ENCODE peak calls at places on chromosomes 3 and 15, in six cellular contexts. O, X, K, C, V and Y are unnamed samples.
A peak's percentile ranks its signal among the peaks of the same experiment; 100 is the strongest.

GRCh38 chr3:36932979-36933378 is 11.9 kb downstream of the TRANK1 start:
- DNase-seq in C (peak; percentile 74), K (no peak), X (no peak), O (peak; percentile 44), V (no peak), Y (peak; percentile 33)

GRCh38 chr3:178518660-178519396 is 17.4 kb upstream of the KCNMB2 start:
- DNase-seq in V (no peak), X (no peak), C (no peak), K (no peak), O (no peak), Y (peak; percentile 83)

GRCh38 chr3:107432013-107432515 is 54.8 kb downstream of the CCDC54 start:
- DNase-seq in V (peak; percentile 38), O (peak; percentile 10), K (no peak), X (no peak), C (peak; percentile 85), Y (no peak)

GRCh38 chr3:48929358-48930035 is 10.9 kb downstream of the ARIH2 start:
- DNase-seq in X (no peak), K (no peak), V (peak; percentile 54), O (peak; percentile 15), C (no peak), Y (no peak)

GRCh38 chr15:23690450-23690852 is 3.3 kb upstream of the NDN start:
- DNase-seq in K (no peak), O (peak; percentile 61), V (no peak), X (peak; percentile 62), C (peak; percentile 35), Y (peak; percentile 61)

GRCh38 chr3:78825858-78826215 is 942.0 kb downstream of the ROBO1 start:
- DNase-seq in O (no peak), K (no peak), C (no peak), V (peak; percentile 53), X (no peak), Y (no peak)

GRCh38 chr3:130604806-130605205 is 87.8 kb downstream of the COL6A6 start:
- DNase-seq in V (no peak), X (no peak), C (no peak), O (no peak), K (no peak), Y (no peak)

GRCh38 chr15:95845862-95846515 is 484.5 kb upstream of the NR2F2 start:
- DNase-seq in O (peak; percentile 81), X (peak; percentile 93), K (no peak), V (no peak), C (no peak), Y (peak; percentile 97)

GRCh38 chr15:58423858-58424608 is 7.8 kb upstream of the LIPC start:
- DNase-seq in V (no peak), X (no peak), K (no peak), O (peak; percentile 42), C (no peak), Y (no peak)

GRCh38 chr3:194205675-194206133 is 69.8 kb downstream of the HES1 start:
- DNase-seq in X (no peak), C (peak; percentile 73), O (no peak), K (no peak), V (no peak), Y (no peak)

GRCh38 chr3:185630182-185630622 is 44.1 kb downstream of the SENP2 start:
- DNase-seq in X (no peak), K (no peak), C (no peak), V (no peak), O (peak; percentile 53), Y (peak; percentile 33)

DNA sequence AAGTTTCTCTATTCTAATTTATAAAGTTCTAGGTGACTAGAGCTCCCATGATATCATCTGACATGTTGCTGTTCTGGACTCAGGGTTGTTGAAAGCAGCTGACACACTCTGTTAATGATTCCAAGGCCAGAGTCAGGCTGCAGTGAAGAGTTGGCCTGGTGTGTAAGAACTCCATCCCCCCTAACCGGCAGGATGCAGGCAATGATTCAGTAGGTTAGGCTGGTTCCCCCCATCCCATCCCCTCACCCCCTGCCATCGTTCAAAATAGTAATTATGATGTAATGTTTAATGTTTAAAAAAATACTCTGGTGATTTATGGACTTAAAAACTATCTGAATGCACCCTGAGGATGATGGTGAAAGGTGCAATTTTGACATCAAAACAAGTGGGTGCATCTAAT is 4.6 kb upstream of the TRIM71 start:
- DNase-seq in O (no peak), C (no peak), X (no peak), K (no peak), V (no peak), Y (no peak)
- H3K23ac ChIP-seq in O (no peak overlapping the region), C (no peak overlapping the region), X (no peak overlapping the region), K (no peak overlapping the region), V (no peak overlapping the region), Y (no peak overlapping the region)

DNA sequence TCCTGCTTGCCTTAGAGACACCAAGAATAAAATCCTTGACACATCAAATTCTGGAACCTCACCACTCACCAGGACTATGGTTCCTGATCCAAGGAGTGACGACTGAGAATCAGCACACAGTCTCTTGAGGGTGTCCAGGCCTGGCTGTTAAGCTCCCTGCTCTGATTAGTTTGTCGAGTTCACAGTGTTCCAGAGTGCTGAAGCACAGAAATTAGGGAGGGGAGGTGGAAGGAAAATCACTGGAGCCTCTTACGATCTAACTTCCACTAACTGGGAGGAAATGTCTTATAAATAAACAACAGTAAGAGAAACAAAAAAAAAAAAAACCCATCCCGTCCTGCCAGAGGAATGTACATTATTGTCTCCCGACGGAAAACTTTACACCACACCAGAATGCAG is 330.2 kb downstream of the TIGIT start:
- DNase-seq in C (no peak), O (peak; percentile 71), K (no peak), V (no peak), X (no peak), Y (peak; percentile 94)
- H3K9ac ChIP-seq in C (no peak overlapping the region), O (peak overlapping the region; percentile 82), K (no peak overlapping the region), V (no peak overlapping the region), X (no peak overlapping the region), Y (peak overlapping the region; percentile 98)

GRCh38 chr3:143124683-143125520 is 5.3 kb downstream of the CHST2 start:
- DNase-seq in O (no peak), C (no peak), X (no peak), V (peak; percentile 10), K (no peak), Y (peak; percentile 29)

GRCh38 chr3:143122089-143122430 is 2.5 kb downstream of the CHST2 start:
- DNase-seq in K (no peak), X (no peak), V (no peak), C (no peak), O (no peak), Y (no peak)

GRCh38 chr3:143121240-143122088 is 1.9 kb downstream of the CHST2 start:
- DNase-seq in V (peak; percentile 17), K (no peak), C (peak; percentile 85), X (peak; percentile 26), O (peak; percentile 55), Y (peak; percentile 72)

GRCh38 chr3:143122608-143123352 is 3.2 kb downstream of the CHST2 start:
- DNase-seq in O (no peak), V (no peak), K (no peak), C (no peak), X (no peak), Y (no peak)

GRCh38 chr3:143123353-143123974 is 3.9 kb downstream of the CHST2 start:
- DNase-seq in C (no peak), X (no peak), V (peak; percentile 13), K (no peak), O (no peak), Y (no peak)
- H3K4me3 ChIP-seq in C (no peak overlapping the region), X (no peak overlapping the region), V (no peak overlapping the region), K (no peak overlapping the region), O (no peak overlapping the region), Y (no peak overlapping the region)

DNA sequence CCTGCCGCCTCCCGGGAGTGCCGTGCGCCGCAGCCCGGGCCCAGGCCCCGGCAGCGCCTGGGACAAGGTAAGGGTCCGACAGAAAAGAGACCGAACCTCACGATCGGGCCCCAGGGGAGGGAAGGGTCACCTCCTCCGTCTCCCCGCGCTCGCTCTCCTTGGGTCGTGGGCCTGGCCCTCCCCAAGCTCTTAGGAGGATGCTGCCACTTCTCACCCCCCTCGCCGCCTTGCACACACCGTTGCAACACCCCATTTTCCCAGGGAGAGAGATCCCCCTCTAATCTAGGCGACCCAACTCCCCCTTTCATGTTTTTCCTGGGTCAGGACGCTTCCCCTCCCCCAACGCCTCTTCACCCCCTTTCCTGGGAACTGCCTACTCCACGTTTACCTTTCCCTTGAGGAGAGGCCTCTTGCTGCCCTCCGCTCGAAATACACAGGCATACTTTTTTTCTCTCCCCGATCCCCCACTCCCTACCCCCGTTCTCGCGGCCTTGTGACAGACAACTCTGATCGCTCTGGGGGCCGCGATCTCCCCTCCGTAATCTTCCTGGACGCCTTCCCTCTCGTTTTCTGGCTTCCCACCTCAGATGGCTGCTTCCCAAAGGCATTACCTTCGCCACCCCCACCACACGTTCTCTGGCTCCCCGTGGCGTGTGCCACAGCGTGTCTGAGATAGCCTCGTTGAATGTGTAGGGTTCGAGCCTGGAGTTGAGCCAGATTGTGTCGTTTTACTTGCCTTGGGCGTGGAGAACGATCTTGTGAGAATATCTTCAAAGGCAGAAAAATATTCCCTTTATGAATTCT is 698 bp downstream of the SETD5 start:
- DNase-seq in K (no peak), V (no peak), X (peak; percentile 38), C (peak; percentile 82), O (peak; percentile 29), Y (peak; percentile 59)
- H3K23ac ChIP-seq in K (no peak overlapping the region), V (peak overlapping the region; percentile 71), X (peak overlapping the region; percentile 94), C (peak overlapping the region; percentile 91), O (peak overlapping the region; percentile 96), Y (peak overlapping the region; percentile 85)

GRCh38 chr3:43016513-43016865 is 37.4 kb downstream of the GASK1A start:
- DNase-seq in V (no peak), K (no peak), C (no peak), X (no peak), O (no peak), Y (no peak)
- H3K9ac ChIP-seq in V (no peak overlapping the region), K (no peak overlapping the region), C (no peak overlapping the region), X (no peak overlapping the region), O (no peak overlapping the region), Y (no peak overlapping the region)

GRCh38 chr15:32687556-32687955 is 30.2 kb upstream of the GREM1 start:
- DNase-seq in X (no peak), C (no peak), O (peak; percentile 65), K (no peak), V (peak; percentile 56), Y (peak; percentile 71)

GRCh38 chr15:32688151-32688639 is 29.6 kb upstream of the GREM1 start:
- DNase-seq in C (no peak), X (no peak), K (no peak), O (peak; percentile 41), V (no peak), Y (no peak)

GRCh38 chr15:32683231-32683630 is 34.6 kb upstream of the GREM1 start:
- DNase-seq in K (no peak), V (no peak), X (no peak), C (no peak), O (no peak), Y (no peak)

GRCh38 chr15:32683906-32684584 is 33.8 kb upstream of the GREM1 start:
- DNase-seq in X (no peak), O (peak; percentile 95), V (peak; percentile 24), K (no peak), C (no peak), Y (peak; percentile 69)

DNA sequence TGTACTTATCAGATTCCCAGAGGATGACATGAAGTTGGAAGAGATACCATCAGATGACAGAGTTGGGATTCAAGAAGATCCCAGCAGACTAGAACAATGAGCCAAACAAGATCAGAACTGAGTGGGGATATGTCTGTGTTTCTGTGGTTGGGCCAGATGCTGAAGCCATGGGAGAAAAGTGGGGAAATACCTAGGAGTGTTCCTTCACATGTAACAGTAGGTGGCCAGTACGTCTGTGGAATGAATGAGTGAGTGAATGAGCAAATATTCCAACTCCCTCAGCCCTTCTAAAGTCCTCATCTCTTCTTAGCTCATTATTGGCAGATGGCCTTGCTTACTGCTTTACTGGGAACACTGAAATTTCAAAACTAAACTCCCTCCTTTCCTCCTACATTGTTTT is 32.2 kb upstream of the GREM1 start:
- DNase-seq in O (peak; percentile 54), K (no peak), C (no peak), X (no peak), V (peak; percentile 49), Y (no peak)
- H3K4me3 ChIP-seq in O (no peak overlapping the region), K (no peak overlapping the region), C (no peak overlapping the region), X (no peak overlapping the region), V (no peak overlapping the region), Y (no peak overlapping the region)